ENCODE peak calls at places on chromosomes 4 and X, in seven cellular contexts. X is cardiac muscle cell, F is stomach, C is body of pancreas, A is fibroblast of mammary gland, H is HFF-Myc, D is iPS DF 6.9. G is an unnamed sample.

GRCh38 chr4:138561276-138561880 is 319.2 kb upstream of the SLC7A11 start:
- DNase-seq in C (no peak), H (no peak), A (no peak), F (no peak), D (no peak), X (no peak), G (no peak)

GRCh38 chr4:105996845-105997244 is 101.6 kb downstream of the NPNT start:
- DNase-seq in D (no peak), C (no peak), A (no peak), H (no peak), X (no peak), F (no peak), G (no peak)

GRCh38 chr4:126611900-126612299 is 1020.9 kb upstream of the INTU start:
- DNase-seq in X (no peak), F (no peak), D (no peak), C (no peak), H (no peak), A (peak), G (no peak)

GRCh38 chr4:124483043-124483906 is 229.3 kb downstream of the ANKRD50 start:
- DNase-seq in D (no peak), A (no peak), H (no peak), C (no peak), F (no peak), X (peak), G (no peak)

GRCh38 chr4:32258986-32259385 is 1538.8 kb downstream of the PCDH7 start:
- DNase-seq in H (no peak), C (no peak), X (no peak), F (no peak), D (no peak), A (no peak), G (no peak)

GRCh38 chr4:80362578-80363181 is 27.1 kb downstream of the CFAP299 start:
- DNase-seq in A (peak), C (no peak), X (peak), H (no peak), F (no peak), D (peak), G (peak)

GRCh38 chr4:88514557-88515511 is 8.7 kb downstream of the PYURF start:
- DNase-seq in C (no peak), F (no peak), D (no peak), H (no peak), X (no peak), A (no peak), G (no peak)

GRCh38 chrX:20217906-20218305 is 48.8 kb downstream of the RPS6KA3 start:
- DNase-seq in C (no peak), X (no peak), F (no peak), A (no peak), D (no peak), H (no peak), G (no peak)

GRCh38 chr4:78079701-78080430 is 22.7 kb downstream of the FRAS1 start:
- DNase-seq in H (no peak), D (no peak), A (no peak), F (no peak), X (no peak), C (no peak), G (no peak)

GRCh38 chrX:72020204-72020603 is 109.6 kb downstream of the NHSL2 start:
- DNase-seq in D (no peak), C (no peak), H (no peak), A (peak), X (no peak), F (no peak), G (peak)

GRCh38 chr4:153555730-153556440 is 89.7 kb downstream of the TMEM131L start:
- DNase-seq in D (no peak), H (peak), X (peak), C (peak), F (peak), A (peak), G (peak)

DNA sequence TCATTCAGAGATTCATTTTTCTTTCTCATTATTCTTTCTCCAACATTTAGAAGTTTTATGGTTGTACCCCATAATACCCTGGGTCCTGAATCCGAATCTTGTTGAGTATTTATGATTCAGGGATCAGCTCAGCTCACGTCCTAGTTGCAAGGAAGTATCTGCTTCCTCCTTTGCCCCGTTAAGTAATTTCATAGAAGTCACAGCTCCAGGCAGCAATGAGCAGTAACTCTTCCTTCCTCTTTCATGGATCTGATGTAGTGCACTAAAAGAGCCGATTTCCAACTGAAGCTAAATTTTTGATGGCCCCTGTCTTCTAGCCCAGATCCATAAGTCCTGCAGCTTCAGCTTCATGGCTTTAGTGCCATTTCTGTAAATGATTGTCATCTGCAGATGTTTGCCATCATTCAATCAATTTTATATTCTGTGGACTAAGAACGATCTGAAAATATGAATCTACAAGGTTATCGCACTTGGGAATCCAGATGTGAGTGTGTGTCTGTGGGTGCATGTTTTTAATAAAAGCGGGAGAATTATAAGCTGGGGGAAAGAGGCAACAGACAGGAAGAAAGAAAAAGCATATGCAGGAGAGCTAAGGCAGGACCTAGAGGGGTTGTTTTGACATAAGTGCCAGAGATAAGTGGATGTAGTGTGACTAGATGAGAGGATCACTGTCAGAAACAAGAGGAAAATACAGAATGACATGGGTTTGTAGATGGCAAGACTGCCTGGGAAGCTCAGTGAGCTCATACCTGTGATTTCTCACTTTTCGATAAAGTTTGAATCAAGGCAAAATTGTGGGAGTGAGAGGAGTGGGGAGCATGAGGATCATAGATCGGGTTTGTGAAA is 17.5 kb downstream of the VEGFD start:
- DNase-seq in A (no peak), F (no peak), C (no peak), H (no peak), D (no peak), X (no peak), G (no peak)
- H3K4me3 ChIP-seq in A (no peak), F (no peak), C (no peak), H (no peak), D (no peak), X (no peak), G (no peak)

GRCh38 chr4:24974252-24974580 is 56.5 kb downstream of the LGI2 start:
- DNase-seq in H (no peak), D (no peak), A (no peak), C (no peak), F (no peak), X (no peak), G (no peak)
- H3K4me3 ChIP-seq in H (no peak), D (no peak), A (no peak), C (no peak), F (no peak), X (no peak), G (no peak)

GRCh38 chrX:23782455-23782854 is 518 bp upstream of the SAT1 start:
- DNase-seq in D (no peak), H (no peak), X (no peak), C (no peak), F (no peak), A (peak), G (no peak)
- H3K4me3 ChIP-seq in D (no peak), H (no peak), X (peak), C (no peak), F (no peak), A (peak), G (no peak)

GRCh38 chr4:14339715-14340114 is 662.6 kb upstream of the CPEB2 start:
- DNase-seq in C (no peak), D (no peak), X (no peak), H (no peak), A (no peak), F (no peak), G (no peak)

GRCh38 chr4:14348506-14348905 is 653.8 kb upstream of the CPEB2 start:
- DNase-seq in C (no peak), F (no peak), X (no peak), D (no peak), A (peak), H (no peak), G (no peak)

DNA sequence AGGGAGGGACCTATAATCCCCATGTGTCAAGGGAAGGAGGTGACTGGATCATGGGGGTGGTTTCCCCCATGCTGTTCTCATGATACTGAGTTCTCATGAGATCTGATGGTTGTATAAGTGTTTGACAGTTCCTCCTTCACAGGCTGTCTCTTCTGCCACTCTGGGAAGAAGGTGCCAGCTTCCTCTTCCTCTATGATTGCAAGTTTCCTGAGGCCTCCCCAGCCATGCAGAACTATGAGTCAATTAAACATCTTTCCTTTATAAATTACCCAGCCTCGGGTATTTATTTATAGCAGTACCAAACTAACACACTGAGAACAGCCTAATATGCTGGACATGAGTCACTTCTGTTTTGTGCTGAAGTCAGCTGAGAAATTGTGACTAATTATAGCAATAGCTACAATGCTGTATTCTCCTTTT is 656.9 kb upstream of the CPEB2 start:
- DNase-seq in C (no peak), X (no peak), H (no peak), A (peak), F (no peak), D (no peak), G (no peak)
- H3K4me3 ChIP-seq in C (no peak), X (no peak), H (no peak), A (no peak), F (no peak), D (no peak), G (no peak)

DNA sequence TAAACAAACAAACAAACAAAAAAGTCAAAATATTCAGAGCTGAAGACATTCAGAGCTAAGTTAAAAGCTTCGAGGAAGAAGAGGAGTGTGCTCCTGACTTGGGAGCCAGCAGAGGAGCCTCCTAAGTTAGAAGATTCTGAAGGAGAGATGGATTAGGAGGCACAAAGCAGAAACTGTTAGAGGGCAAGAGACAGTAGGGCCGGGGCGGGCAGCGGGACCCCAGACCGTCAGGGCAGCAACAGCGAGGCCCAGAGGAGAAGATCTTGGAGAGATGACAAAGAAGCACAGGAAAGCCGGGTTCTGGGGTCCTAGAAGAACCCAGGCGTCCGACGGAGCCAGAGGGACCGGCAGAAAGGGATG is 682 bp downstream of the KLHL13 start:
- DNase-seq in F (no peak), A (no peak), H (no peak), X (no peak), C (no peak), D (no peak), G (peak)
- H3K4me3 ChIP-seq in F (peak), A (peak), H (peak), X (peak), C (peak), D (peak), G (peak)

DNA sequence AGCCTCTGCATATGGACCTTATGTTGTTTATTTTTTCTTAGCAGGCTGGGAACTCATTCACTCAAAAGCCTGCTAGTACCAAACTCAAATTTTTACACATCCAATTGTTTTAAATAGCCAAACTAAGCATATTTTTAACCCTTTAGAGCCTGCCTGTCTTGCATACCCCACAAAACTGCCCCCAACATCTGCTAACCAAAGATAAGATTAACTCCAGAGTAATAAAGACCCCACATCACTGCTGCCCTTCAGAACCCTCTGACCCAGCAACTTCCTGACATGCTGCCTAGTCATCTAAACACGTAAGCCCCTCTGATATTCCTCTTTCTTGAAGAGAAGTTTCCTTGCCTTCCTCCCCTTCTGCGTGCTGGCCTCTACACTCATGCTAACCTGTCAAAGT is 60.7 kb upstream of the ASB12 start:
- DNase-seq in D (no peak), X (no peak), F (no peak), H (no peak), C (no peak), A (no peak), G (no peak)
- H3K4me3 ChIP-seq in D (no peak), X (no peak), F (no peak), H (no peak), C (no peak), A (no peak), G (no peak)

DNA sequence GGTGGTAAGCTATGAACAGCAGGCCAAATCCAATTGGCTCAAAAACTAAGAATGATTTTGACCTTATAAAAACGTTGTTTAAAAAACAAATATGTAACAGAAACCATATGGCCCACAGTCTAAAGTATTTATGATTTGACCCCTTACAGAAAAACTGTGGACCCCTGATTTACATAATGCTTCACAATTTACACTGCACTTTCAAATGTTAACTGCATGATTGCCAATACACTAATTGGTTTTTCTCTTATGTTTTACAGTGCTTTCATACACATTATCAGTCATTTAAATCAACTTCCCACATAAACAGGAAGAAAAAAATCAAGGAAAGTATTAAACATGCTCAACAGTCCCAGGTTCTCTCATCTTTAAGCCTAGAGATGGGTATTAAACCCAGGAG is 262.6 kb downstream of the CHIC1 start:
- DNase-seq in H (no peak), X (no peak), F (no peak), C (no peak), A (no peak), D (no peak), G (no peak)
- H3K4me3 ChIP-seq in H (no peak), X (no peak), F (no peak), C (no peak), A (no peak), D (no peak), G (no peak)

GRCh38 chr4:40197879-40198689 is 1.3 kb downstream of the RHOH start:
- DNase-seq in A (no peak), C (no peak), X (no peak), D (no peak), F (no peak), H (no peak), G (no peak)
- H3K4me3 ChIP-seq in A (no peak), C (no peak), X (no peak), D (no peak), F (peak), H (no peak), G (no peak)

G was measured in testis.